ENCODE peak calls at places on chromosomes 11 and 22, in eight cellular contexts. W is A172; E is stomach; M is GM23338; L is stimulated activated naive CD4-positive, alpha-beta T cell; R is brain microvascular endothelial cell; N is activated gamma-delta T cell treated with anti-CD3 and anti-CD28 coated beads, Interleukin-2, amount 50 U/mL, for 16 hours; O is neural progenitor cell. G is an unnamed sample.
A peak's percentile ranks its signal among the peaks of the same experiment; 100 is the strongest.

GRCh38 chr11:73320786-73321325 is 12.8 kb downstream of the ARHGEF17 start:
- DNase-seq in M (no peak), L (no peak), W (peak; percentile 76), E (no peak), O (no peak), N (no peak), R (no peak), G (no peak)

GRCh38 chr22:29972121-29972520 is 89.1 kb downstream of the MTMR3 start:
- DNase-seq in N (no peak), E (no peak), O (no peak), M (no peak), R (no peak), W (no peak), L (no peak), G (no peak)

GRCh38 chr11:69964247-69964643 is 113.9 kb upstream of the ANO1 start:
- DNase-seq in M (no peak), N (no peak), O (no peak), W (no peak), R (no peak), L (no peak), E (no peak), G (no peak)

GRCh38 chr11:105673089-105673488 is 63.2 kb downstream of the GRIA4 start:
- DNase-seq in R (peak; percentile 65), M (peak; percentile 90), N (no peak), O (peak; percentile 87), E (no peak), W (peak; percentile 32), L (no peak), G (no peak)

GRCh38 chr11:85826096-85826855 is 15.3 kb upstream of the SYTL2 start:
- DNase-seq in R (peak; percentile 40), M (peak; percentile 50), N (no peak), W (peak; percentile 39), L (peak; percentile 5), O (peak; percentile 60), E (no peak), G (no peak)

GRCh38 chr22:31102441-31103081 is 4.8 kb downstream of the SELENOM start:
- DNase-seq in L (no peak), O (no peak), N (no peak), E (peak; percentile 69), M (no peak), R (peak; percentile 78), W (peak; percentile 73), G (no peak)

GRCh38 chr11:130175898-130176297 is 16.3 kb downstream of the ST14 start:
- DNase-seq in N (no peak), E (no peak), M (no peak), L (no peak), R (no peak), W (no peak), O (no peak), G (no peak)

GRCh38 chr11:83521647-83522596 is 235.8 kb upstream of the CCDC90B start:
- DNase-seq in W (peak; percentile 46), L (no peak), E (no peak), R (peak; percentile 12), O (peak; percentile 57), N (no peak), M (peak; percentile 76), G (no peak)

GRCh38 chr11:32328392-32328791 is 106.9 kb downstream of the WT1 start:
- DNase-seq in M (no peak), E (no peak), N (no peak), O (no peak), R (no peak), W (no peak), L (no peak), G (no peak)

GRCh38 chr11:87398913-87399312 is 361.2 kb downstream of the TMEM135 start:
- DNase-seq in M (no peak), R (no peak), N (no peak), E (no peak), O (no peak), L (no peak), W (no peak), G (no peak)

GRCh38 chr11:119185916-119186634 is 800 bp downstream of the NHERF4 start:
- DNase-seq in L (no peak), W (no peak), N (no peak), E (no peak), M (no peak), R (no peak), O (no peak), G (no peak)

GRCh38 chr11:35974878-35975578 is 31.2 kb downstream of the LDLRAD3 start:
- DNase-seq in R (no peak), E (no peak), W (no peak), M (no peak), N (no peak), O (no peak), L (no peak), G (no peak)

GRCh38 chr11:121352301-121352891 is 59.8 kb downstream of the SC5D start:
- DNase-seq in O (no peak), W (no peak), E (no peak), M (no peak), L (no peak), N (no peak), R (no peak), G (no peak)

GRCh38 chr11:106457727-106458126 is 380.3 kb downstream of the AASDHPPT start:
- DNase-seq in M (no peak), E (no peak), W (no peak), R (peak; percentile 73), L (no peak), N (no peak), O (no peak), G (no peak)

GRCh38 chr22:27476729-27477128 is 324.8 kb downstream of the MN1 start:
- DNase-seq in L (no peak), W (peak; percentile 78), R (peak; percentile 73), N (no peak), M (no peak), E (no peak), O (no peak), G (no peak)

GRCh38 chr22:22710719-22711531 is 66.5 kb downstream of the GGTLC2 start:
- DNase-seq in O (peak; percentile 61), E (peak; percentile 74), R (peak; percentile 7), M (peak; percentile 70), L (peak; percentile 64), W (peak; percentile 22), N (peak; percentile 80), G (peak; percentile 90)

GRCh38 chr11:120525285-120526085 is 13.9 kb downstream of the GRIK4 start:
- DNase-seq in N (no peak), M (no peak), E (no peak), R (no peak), W (no peak), L (no peak), O (no peak), G (no peak)

GRCh38 chr11:74370122-74370521 is 28.1 kb downstream of the PGM2L1 start:
- DNase-seq in N (no peak), M (no peak), W (no peak), R (peak; percentile 7), E (no peak), L (no peak), O (no peak), G (no peak)

GRCh38 chr22:20520093-20520511 is 12.7 kb downstream of the MED15 start:
- DNase-seq in W (peak; percentile 59), M (no peak), L (no peak), E (no peak), O (no peak), N (peak; percentile 38), R (peak; percentile 76), G (peak; percentile 40)

GRCh38 chr22:45341503-45341902 is 31.8 kb downstream of the FAM118A start:
- DNase-seq in E (no peak), L (peak; percentile 60), N (no peak), W (no peak), O (no peak), R (no peak), M (no peak), G (no peak)

GRCh38 chr11:90512846-90513245 is 290.0 kb upstream of the CHORDC1 start:
- DNase-seq in N (no peak), R (no peak), W (no peak), O (no peak), L (no peak), M (no peak), E (no peak), G (no peak)

GRCh38 chr11:13368041-13368446 is 90.5 kb downstream of the BMAL1 start:
- DNase-seq in O (no peak), E (no peak), L (no peak), R (peak; percentile 35), N (no peak), M (no peak), W (peak; percentile 44), G (no peak)

GRCh38 chr22:40417041-40417440 is 46.6 kb downstream of the SGSM3 start:
- DNase-seq in E (no peak), R (no peak), O (no peak), W (no peak), N (no peak), M (no peak), L (no peak), G (no peak)

GRCh38 chr11:33234397-33235168 is 22.6 kb upstream of the HIPK3 start:
- DNase-seq in O (no peak), E (no peak), M (no peak), R (no peak), N (no peak), L (no peak), W (no peak), G (no peak)